ENCODE peak calls at places on chromosome 2, in four cellular contexts. R is NCI-H524; Y is activated CD8-positive, alpha-beta memory T cell treated with anti-CD3 and anti-CD28 coated beads, Interleukin-2, amount 10 ng/mL, durations not matched to agents 7 days and 5 days; G is SW480. E is an unnamed sample.
A peak's percentile ranks its signal among the peaks of the same experiment; 100 is the strongest.

GRCh38 chr2:144522741-144523605 is 3.1 kb upstream of the ZEB2 start:
- DNase-seq in G (no peak), Y (no peak), R (no peak), E (no peak)

GRCh38 chr2:236563953-236564352 is 5.7 kb upstream of the ACKR3 start:
- DNase-seq in Y (no peak), R (no peak), G (no peak), E (no peak)

GRCh38 chr2:109473616-109474318 is 140.0 kb downstream of the SEPTIN10 start:
- DNase-seq in G (peak; percentile 50), R (no peak), Y (no peak), E (no peak)

GRCh38 chr2:3793233-3793632 is 89.9 kb downstream of the DCDC2C start:
- DNase-seq in Y (no peak), R (no peak), G (no peak), E (no peak)

GRCh38 chr2:19720306-19720705 is 181.5 kb downstream of the TTC32 start:
- DNase-seq in R (no peak), Y (no peak), G (no peak), E (no peak)

GRCh38 chr2:113826346-113827285 is 63.3 kb upstream of the ACTR3 start:
- DNase-seq in Y (no peak), R (no peak), G (peak; percentile 54), E (no peak)

GRCh38 chr2:234273887-234274584 is 222.8 kb downstream of the ARL4C start:
- DNase-seq in G (no peak), R (no peak), Y (peak; percentile 74), E (no peak)

GRCh38 chr2:149715005-149715592 is 127.5 kb upstream of the MMADHC start:
- DNase-seq in Y (no peak), R (peak; percentile 8), G (peak; percentile 50), E (peak; percentile 51)

GRCh38 chr2:149065236-149065635 is 26.7 kb downstream of the LYPD6B start:
- DNase-seq in Y (no peak), R (no peak), G (no peak), E (no peak)

GRCh38 chr2:135742307-135742838 is 718 bp downstream of the UBXN4 start:
- DNase-seq in Y (peak; percentile 65), R (peak; percentile 21), G (peak; percentile 74), E (peak; percentile 44)

GRCh38 chr2:100621371-100621910 is 58.6 kb downstream of the PDCL3 start:
- DNase-seq in Y (no peak), G (no peak), R (no peak), E (no peak)

GRCh38 chr2:71610671-71611070 is 157.3 kb downstream of the DYSF start:
- DNase-seq in Y (peak; percentile 32), R (no peak), G (no peak), E (no peak)

GRCh38 chr2:240162032-240162431 is 21.6 kb upstream of the OTOS start:
- DNase-seq in Y (no peak), G (no peak), R (no peak), E (no peak)

GRCh38 chr2:17752892-17753802 is 463 bp downstream of the SMC6 start:
- DNase-seq in R (peak; percentile 20), Y (peak; percentile 58), G (peak; percentile 88), E (peak; percentile 18)

GRCh38 chr2:14944562-14945346 is 312.2 kb downstream of the LRATD1 start:
- DNase-seq in R (peak; percentile 91), Y (no peak), G (peak; percentile 60), E (peak; percentile 75)

GRCh38 chr2:240559271-240559670 is 886 bp upstream of the DUSP28 start:
- DNase-seq in G (no peak), Y (peak; percentile 41), R (no peak), E (no peak)

GRCh38 chr2:98520806-98521205 is 76.1 kb downstream of the INPP4A start:
- DNase-seq in R (no peak), Y (no peak), G (no peak), E (no peak)

GRCh38 chr2:42133771-42134195 is 35.4 kb upstream of the EML4 start:
- DNase-seq in G (no peak), R (peak; percentile 59), Y (no peak), E (no peak)

GRCh38 chr2:26666671-26667070 is 25.5 kb upstream of the CIB4 start:
- DNase-seq in R (no peak), G (no peak), Y (no peak), E (no peak)

GRCh38 chr2:51782874-51783765 is 751.2 kb upstream of the NRXN1 start:
- DNase-seq in R (no peak), G (peak; percentile 29), Y (no peak), E (no peak)

GRCh38 chr2:239321596-239322413 is 79.0 kb downstream of the HDAC4 start:
- DNase-seq in Y (peak; percentile 76), R (no peak), G (peak; percentile 35), E (no peak)

GRCh38 chr2:176150338-176151198 is 782 bp upstream of the HOXD4 start:
- DNase-seq in Y (no peak), R (no peak), G (no peak), E (no peak)

GRCh38 chr2:142857247-142858154 is 20.0 kb upstream of the KYNU start:
- DNase-seq in Y (no peak), R (no peak), G (no peak), E (no peak)

GRCh38 chr2:151757861-151758260 is 23.6 kb upstream of the NEB start:
- DNase-seq in R (peak; percentile 67), G (no peak), Y (no peak), E (no peak)